ENCODE peak calls at places on chromosomes 5 and 9, in four cellular contexts. V, S, E and G are unnamed samples.

GRCh38 chr9:89256690-89257089 is 54.3 kb upstream of the CKS2 start:
- DNase-seq in S (no peak), V (no peak), E (no peak), G (no peak)

GRCh38 chr5:83721878-83722779 is 1.5 kb upstream of the HAPLN1 start:
- DNase-seq in E (peak; percentile 93), V (peak; percentile 69), S (peak; percentile 76), G (no peak)

GRCh38 chr5:22242532-22242931 is 610.6 kb downstream of the CDH12 start:
- DNase-seq in E (no peak), V (no peak), S (no peak), G (no peak)

GRCh38 chr5:75536694-75537360 is 25.1 kb downstream of the POLK start:
- DNase-seq in E (no peak), V (no peak), S (no peak), G (no peak)

GRCh38 chr9:127793093-127793708 is 7.4 kb downstream of the CDK9 start:
- DNase-seq in E (peak; percentile 79), S (no peak), V (no peak), G (no peak)

GRCh38 chr9:79623799-79624721 is 52.3 kb downstream of the TLE4 start:
- DNase-seq in S (peak; percentile 28), E (no peak), V (no peak), G (peak; percentile 50)

GRCh38 chr5:87765009-87765408 is 352.3 kb upstream of the CCNH start:
- DNase-seq in V (no peak), E (no peak), S (no peak), G (no peak)

GRCh38 chr9:34810187-34810524 is 100.2 kb upstream of the CCL21 start:
- DNase-seq in V (no peak), S (no peak), E (no peak), G (no peak)

GRCh38 chr5:144857454-144857853 is 686.8 kb downstream of the KCTD16 start:
- DNase-seq in E (no peak), S (no peak), V (no peak), G (no peak)

GRCh38 chr9:3858961-3859360 is 333.2 kb upstream of the RFX3 start:
- DNase-seq in V (no peak), E (no peak), S (no peak), G (no peak)

GRCh38 chr9:100714372-100715099 is 136.7 kb downstream of the CAVIN4 start:
- DNase-seq in V (peak; percentile 78), S (peak; percentile 71), E (peak; percentile 87), G (no peak)

GRCh38 chr9:93295031-93295430 is 111.1 kb downstream of the WNK2 start:
- DNase-seq in E (no peak), S (peak; percentile 2), V (no peak), G (no peak)

GRCh38 chr5:59317023-59317771 is 576.3 kb downstream of the PDE4D start:
- DNase-seq in S (peak; percentile 75), V (no peak), E (no peak), G (no peak)

GRCh38 chr9:89702401-89702800 is 97.6 kb downstream of the GADD45G start:
- DNase-seq in E (no peak), V (no peak), S (no peak), G (no peak)

GRCh38 chr5:107653685-107654084 is 17.1 kb downstream of the EFNA5 start:
- DNase-seq in V (no peak), E (no peak), S (no peak), G (no peak)

GRCh38 chr5:149046196-149046829 is 16.5 kb downstream of the SH3TC2 start:
- DNase-seq in E (no peak), S (no peak), V (no peak), G (no peak)

GRCh38 chr9:69157751-69158466 is 16.2 kb upstream of the TJP2 start:
- DNase-seq in S (no peak), V (no peak), E (no peak), G (no peak)

GRCh38 chr9:123246534-123246933 is 21.9 kb downstream of the STRBP start:
- DNase-seq in E (no peak), S (no peak), V (no peak), G (no peak)

GRCh38 chr5:167903243-167903642 is 388.2 kb upstream of the WWC1 start:
- DNase-seq in V (no peak), E (no peak), S (no peak), G (no peak)

GRCh38 chr5:137190441-137190840 is 308.7 kb downstream of the SPOCK1 start:
- DNase-seq in E (no peak), V (no peak), S (no peak), G (no peak)

GRCh38 chr9:136712690-136713554 is 550 bp downstream of the DIPK1B start:
- DNase-seq in E (no peak), V (no peak), S (no peak), G (no peak)

GRCh38 chr5:27639005-27639612 is 600.7 kb upstream of the CDH9 start:
- DNase-seq in E (no peak), S (no peak), V (no peak), G (no peak)

GRCh38 chr9:88801214-88801796 is 190.0 kb upstream of the S1PR3 start:
- DNase-seq in E (no peak), S (no peak), V (no peak), G (no peak)

GRCh38 chr5:143471666-143472411 is 68.4 kb upstream of the NR3C1 start:
- DNase-seq in V (no peak), S (no peak), E (no peak), G (no peak)

GRCh38 chr9:109117856-109118801 is 1.6 kb downstream of the TMEM245 start:
- DNase-seq in E (peak; percentile 65), V (no peak), S (no peak), G (peak; percentile 46)

GRCh38 chr5:94199566-94199965 is 418.8 kb downstream of the KIAA0825 start:
- DNase-seq in S (no peak), V (no peak), E (no peak), G (no peak)

GRCh38 chr9:108151161-108151586 is 661.6 kb upstream of the KLF4 start:
- DNase-seq in E (no peak), V (no peak), S (no peak), G (no peak)

GRCh38 chr9:20226345-20226744 is 396.0 kb downstream of the MLLT3 start:
- DNase-seq in S (no peak), V (no peak), E (no peak), G (no peak)

DNA sequence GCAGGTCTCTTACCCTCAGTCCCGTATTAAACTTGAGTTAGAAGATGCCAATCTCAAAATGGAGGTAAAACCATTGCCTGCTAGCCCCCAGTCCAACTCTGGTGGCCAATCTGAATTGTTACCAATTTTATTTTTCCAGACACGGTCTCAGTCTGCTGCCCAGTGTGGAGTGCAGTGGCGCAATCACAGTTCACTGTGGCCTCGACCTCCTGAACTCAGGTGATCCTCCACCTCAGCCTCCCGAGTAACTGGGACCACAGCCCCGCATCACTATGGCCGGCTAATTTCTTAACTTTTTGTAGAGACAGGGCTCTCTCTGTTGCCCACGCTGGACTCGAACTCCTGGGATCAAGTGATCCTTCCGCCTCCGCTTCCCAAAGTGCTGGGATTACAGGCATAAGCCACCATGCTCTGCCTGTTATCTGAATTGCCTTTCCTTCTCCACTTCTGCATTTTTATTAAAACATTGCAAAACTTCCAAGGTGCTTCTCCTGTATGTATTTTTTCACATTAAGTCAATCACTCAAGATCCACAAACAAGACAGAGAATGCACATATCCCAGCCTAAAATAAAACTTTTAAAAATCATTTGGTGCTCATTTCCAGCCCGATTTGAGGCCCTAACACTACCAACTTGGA is 2.3 kb downstream of the FANCC start:
- DNase-seq in S (no peak), E (no peak), V (no peak), G (no peak)
- H3K4me3 ChIP-seq in S (no peak overlapping the region), E (no peak overlapping the region), V (peak overlapping the region; percentile 48), G (no peak overlapping the region)

GRCh38 chr9:31612336-31613030 is 772.0 kb upstream of the ACO1 start:
- DNase-seq in V (no peak), S (no peak), E (no peak), G (no peak)
- H3K36me3 ChIP-seq in V (no peaks in the 10 kb centered on the region), S (no peaks in the 10 kb centered on the region), E (no peaks in the 10 kb centered on the region), G (no peaks in the 10 kb centered on the region)

DNA sequence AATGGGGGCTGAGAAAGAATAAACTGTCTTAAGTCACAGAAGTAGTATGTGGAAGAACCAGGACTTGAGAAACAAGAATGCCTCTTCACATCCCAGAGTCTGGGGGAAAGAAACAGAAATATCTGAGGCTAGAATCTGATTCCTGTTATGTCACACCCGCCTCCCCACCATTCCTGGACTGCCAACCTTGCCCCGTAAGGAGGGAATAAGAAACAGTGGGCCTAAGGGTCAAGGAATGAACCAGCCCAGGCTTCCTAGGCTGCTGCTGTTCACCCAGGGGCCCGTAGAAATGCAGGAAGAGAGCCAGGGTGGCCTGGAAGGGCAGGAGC is 4.3 kb downstream of the PCDH1 start:
- DNase-seq in E (no peak), S (no peak), V (no peak), G (no peak)
- H3K27me3 ChIP-seq in E (peaks cover 23% of the 10 kb centered on the region), S (peaks cover 59% of the 10 kb centered on the region), V (peaks cover 2% of the 10 kb centered on the region), G (peaks cover 40% of the 10 kb centered on the region)

DNA sequence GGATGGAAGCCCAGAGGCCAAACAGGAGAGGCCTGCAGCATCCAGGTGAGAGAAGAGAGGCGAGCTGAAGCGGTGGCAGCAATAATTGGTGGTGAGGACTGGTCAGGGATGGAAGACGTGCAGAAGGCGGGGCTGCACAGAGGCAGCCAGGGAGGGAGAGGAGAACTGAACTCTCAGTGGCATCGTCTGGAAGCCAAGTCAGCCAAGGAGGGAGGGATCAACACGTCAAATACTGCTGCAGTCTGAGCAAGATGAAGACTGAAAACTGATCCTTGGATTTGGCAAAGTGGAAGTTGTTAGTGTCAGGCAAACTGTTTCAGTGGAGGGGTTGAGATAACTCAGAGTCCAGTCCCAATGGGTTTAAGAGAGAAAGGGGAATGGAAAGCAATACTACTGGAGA is 145.4 kb downstream of the CDK5RAP2 start:
- DNase-seq in E (no peak), S (no peak), V (no peak), G (no peak)
- H3K4me3 ChIP-seq in E (no peak overlapping the region), S (no peak overlapping the region), V (no peak overlapping the region), G (no peak overlapping the region)